ENCODE peak calls at places on chromosomes 6 and 20, in four cellular contexts. L, B, E and G are unnamed samples.

GRCh38 chr6:9494864-9495263 is 920.0 kb downstream of the TFAP2A start:
- DNase-seq in B (no peak), L (no peak), E (no peak), G (no peak)

GRCh38 chr6:39430968-39431523 is 108.5 kb upstream of the KCNK16 start:
- DNase-seq in E (no peak), B (no peak), L (peak; percentile 65), G (no peak)

GRCh38 chr6:52231411-52232127 is 12.7 kb downstream of the IL17F start:
- DNase-seq in E (no peak), L (no peak), B (peak; percentile 55), G (no peak)

GRCh38 chr20:24948939-24949679 is at the start of gene CST7:
- DNase-seq in L (no peak), E (no peak), B (peak; percentile 12), G (no peak)

GRCh38 chr6:167121471-167121870 is 1.4 kb upstream of the CCR6 start:
- DNase-seq in E (no peak), L (no peak), B (no peak), G (no peak)

GRCh38 chr6:165092881-165093595 is 216.4 kb downstream of the C6orf118 start:
- DNase-seq in L (no peak), E (no peak), B (no peak), G (no peak)

GRCh38 chr6:143766185-143766553 is 77.0 kb upstream of the LTV1 start:
- DNase-seq in E (no peak), L (no peak), B (no peak), G (no peak)

GRCh38 chr6:72248621-72249020 is 362.3 kb downstream of the RIMS1 start:
- DNase-seq in L (no peak), E (no peak), B (no peak), G (no peak)

GRCh38 chr6:108874470-108875160 is 26.4 kb downstream of the ARMC2 start:
- DNase-seq in B (peak; percentile 51), E (no peak), L (no peak), G (no peak)

GRCh38 chr6:46501136-46502089 is 10.2 kb upstream of the RCAN2 start:
- DNase-seq in B (no peak), L (no peak), E (no peak), G (no peak)

GRCh38 chr6:27375613-27376079 is 12.9 kb upstream of the ZNF391 start:
- DNase-seq in L (no peak), E (no peak), B (no peak), G (no peak)

GRCh38 chr6:18412644-18413043 is 25.5 kb downstream of the RNF144B start:
- DNase-seq in E (no peak), B (no peak), L (no peak), G (no peak)

GRCh38 chr6:122144229-122144628 is 255.2 kb upstream of the HSF2 start:
- DNase-seq in L (no peak), B (no peak), E (no peak), G (no peak)

GRCh38 chr6:17394192-17394611 is 807 bp downstream of the CAP2 start:
- DNase-seq in L (peak; percentile 64), E (peak; percentile 71), B (no peak), G (peak; percentile 56)

GRCh38 chr6:66930559-66931290 is 1223.7 kb upstream of the EYS start:
- DNase-seq in L (no peak), B (no peak), E (no peak), G (no peak)

GRCh38 chr6:119207973-119208725 is 129.7 kb upstream of the FAM184A start:
- DNase-seq in E (no peak), L (no peak), B (no peak), G (no peak)

GRCh38 chr20:58161192-58161591 is 67.3 kb downstream of the ANKRD60 start:
- DNase-seq in L (no peak), E (no peak), B (no peak), G (no peak)

GRCh38 chr6:10000461-10000992 is 414.3 kb downstream of the TFAP2A start:
- DNase-seq in B (no peak), E (no peak), L (no peak), G (no peak)

GRCh38 chr6:116447496-116448011 is 13.6 kb upstream of the CALHM6 start:
- DNase-seq in B (no peak), E (no peak), L (no peak), G (no peak)

GRCh38 chr6:89085409-89086012 is 5.0 kb downstream of the PNRC1 start:
- DNase-seq in B (no peak), E (no peak), L (no peak), G (no peak)

GRCh38 chr6:158213925-158214674 is 46.0 kb downstream of the GTF2H5 start:
- DNase-seq in L (no peak), E (peak; percentile 84), B (peak; percentile 23), G (peak; percentile 62)

GRCh38 chr6:97322226-97322625 is 39.2 kb upstream of the MMS22L start:
- DNase-seq in E (no peak), B (no peak), L (no peak), G (no peak)

GRCh38 chr6:146884728-146885127 is 286.0 kb downstream of the ADGB start:
- DNase-seq in B (no peak), L (no peak), E (no peak), G (no peak)

GRCh38 chr6:15280023-15280422 is 34.2 kb downstream of the JARID2 start:
- DNase-seq in E (peak; percentile 44), B (no peak), L (no peak), G (no peak)

DNA sequence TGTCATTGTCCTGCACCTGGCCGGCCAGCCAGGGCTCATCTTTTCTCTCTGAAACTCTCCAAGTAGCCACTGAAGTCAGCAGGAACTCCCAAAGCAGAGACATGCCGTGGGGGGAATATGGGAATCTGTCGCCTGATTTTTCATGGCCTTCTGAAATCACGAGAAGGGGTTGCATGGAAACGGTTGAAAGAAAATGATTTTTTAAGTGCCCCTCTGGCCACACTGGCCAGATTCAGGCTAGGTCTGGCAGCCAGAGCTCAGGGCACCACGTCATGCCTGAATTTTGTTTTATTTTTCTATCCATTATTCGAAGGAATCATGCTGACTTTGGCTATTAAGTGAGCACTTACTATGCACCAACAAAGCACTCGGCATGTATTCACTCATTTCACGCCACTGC is 65.2 kb downstream of the EYA2 start:
- DNase-seq in E (no peak), L (no peak), B (no peak), G (no peak)
- H3K9ac ChIP-seq in E (no peak overlapping the region), L (no peak overlapping the region), B (no peak overlapping the region), G (no peak overlapping the region)

DNA sequence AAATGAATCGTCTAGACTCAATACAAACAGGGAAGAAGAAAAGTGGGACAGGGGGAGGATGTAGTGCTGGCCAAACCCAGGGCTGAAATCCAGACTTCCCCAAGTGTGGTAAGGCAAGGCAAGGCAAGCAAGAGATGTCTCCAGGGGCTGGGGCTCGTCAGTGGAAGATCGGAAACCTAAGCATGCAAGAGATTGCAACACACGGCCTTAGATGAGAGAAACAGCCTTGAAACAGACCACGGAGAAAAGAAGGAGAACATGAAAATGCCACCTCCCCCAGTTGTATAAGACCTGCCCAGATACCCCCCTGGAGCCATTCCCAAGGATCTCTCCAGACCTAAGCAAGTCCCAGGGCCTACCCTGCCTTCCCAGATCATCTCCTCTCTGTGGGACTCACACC is 20.0 kb downstream of the VEGFA start:
- DNase-seq in B (no peak), E (no peak), L (no peak), G (no peak)
- TF ChIP-seq SUZ12 in B (no peak), E (no peak), L (no peak), G (no peak)

DNA sequence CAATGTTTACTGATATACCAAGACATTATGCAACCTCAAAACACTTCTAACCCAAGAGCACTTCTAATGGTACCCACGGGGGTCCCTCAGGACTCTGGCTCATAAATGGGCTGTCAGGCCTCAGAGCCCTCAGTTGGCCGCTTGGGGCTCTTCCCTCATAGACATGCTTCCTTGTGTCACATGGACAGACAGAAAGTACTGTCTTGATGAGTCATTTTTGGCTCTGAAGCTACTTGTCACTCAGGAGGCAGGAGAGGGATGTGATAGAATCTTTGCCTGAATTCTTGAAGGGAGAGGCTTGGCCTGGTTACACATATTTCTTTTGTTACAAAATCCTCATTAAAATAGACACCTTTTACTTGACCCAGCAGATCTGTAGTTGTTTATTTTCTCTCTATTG is 15.1 kb upstream of the EDN1 start:
- DNase-seq in E (no peak), B (no peak), L (no peak), G (no peak)
- TF ChIP-seq YY1 in E (no peak), B (no peak), L (no peak), G (no peak)

GRCh38 chr20:63892402-63892801 is 2.5 kb upstream of the DNAJC5 start:
- DNase-seq in B (no peak), E (no peak), L (no peak), G (no peak)

GRCh38 chr20:63890201-63890576 is 4.7 kb upstream of the DNAJC5 start:
- DNase-seq in B (no peak), L (no peak), E (no peak), G (no peak)

GRCh38 chr20:63891061-63892002 is 3.6 kb upstream of the DNAJC5 start:
- DNase-seq in B (no peak), L (no peak), E (no peak), G (no peak)

GRCh38 chr20:63889241-63890200 is 5.4 kb upstream of the DNAJC5 start:
- DNase-seq in L (no peak), B (no peak), E (no peak), G (no peak)

DNA sequence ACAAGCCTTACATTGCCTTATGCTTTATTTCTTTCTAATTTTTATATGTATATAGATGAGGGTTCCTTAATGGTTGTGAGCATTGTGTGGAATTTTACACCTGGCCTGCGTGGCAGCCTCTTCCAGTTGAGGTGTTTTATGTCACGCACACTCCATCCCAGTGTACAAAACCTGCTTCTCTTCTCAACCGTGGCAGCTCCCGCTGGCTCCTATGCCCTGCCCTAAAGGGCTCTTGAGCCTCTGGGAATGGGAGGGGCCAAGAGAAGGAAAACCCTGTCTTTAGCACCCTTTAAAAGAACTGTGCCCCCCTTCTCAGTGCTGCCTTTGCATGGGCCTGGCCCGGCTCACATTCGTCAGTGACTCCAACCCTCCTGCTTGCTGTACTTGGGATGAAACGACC is 4.3 kb upstream of the DNAJC5 start:
- DNase-seq in L (no peak), E (no peak), B (no peak), G (no peak)
- H3K9ac ChIP-seq in L (no peak overlapping the region), E (no peak overlapping the region), B (no peak overlapping the region), G (no peak overlapping the region)

GRCh38 chr20:34171640-34172039 is 59.6 kb upstream of the EIF2S2 start:
- DNase-seq in B (no peak), E (no peak), L (no peak), G (no peak)
- TF ChIP-seq SUZ12 in B (no peak), E (no peak), L (no peak), G (no peak)

GRCh38 chr6:153962548-153962947 is 76.5 kb upstream of the OPRM1 start:
- DNase-seq in E (no peak), B (no peak), L (no peak), G (no peak)
- TF ChIP-seq YY1 in E (no peak), B (no peak), L (no peak), G (no peak)

GRCh38 chr20:49753133-49753532 is 39.5 kb upstream of the B4GALT5 start:
- DNase-seq in L (no peak), B (no peak), E (no peak), G (no peak)

GRCh38 chr20:49752504-49752903 is 38.8 kb upstream of the B4GALT5 start:
- DNase-seq in L (no peak), B (no peak), E (no peak), G (no peak)

GRCh38 chr20:49750611-49751396 is 37.1 kb upstream of the B4GALT5 start:
- DNase-seq in E (no peak), L (no peak), B (peak; percentile 86), G (no peak)

GRCh38 chr20:49748525-49748838 is 34.8 kb upstream of the B4GALT5 start:
- DNase-seq in B (no peak), E (no peak), L (no peak), G (no peak)

GRCh38 chr20:49751397-49751735 is 37.7 kb upstream of the B4GALT5 start:
- DNase-seq in L (no peak), E (no peak), B (no peak), G (no peak)
- H3K9ac ChIP-seq in L (no peak overlapping the region), E (no peak overlapping the region), B (no peak overlapping the region), G (no peak overlapping the region)